ENCODE peak calls at places on chromosomes 4 and X, in four cellular contexts. X is neural progenitor cell; H is AG09309; Z is activated naive CD4-positive, alpha-beta T cell treated with anti-CD3 and anti-CD28 coated beads, Interleukin-2, amount 10 ng/mL, durations not matched to agents 7 days and 5 days. U is an unnamed sample.

GRCh38 chr4:73922766-73923630 is 53.8 kb downstream of the CXCL1 start:
- DNase-seq in X (no peak), H (no peak), Z (no peak), U (no peak)

GRCh38 chr4:7240341-7240740 is 48.0 kb downstream of the SORCS2 start:
- DNase-seq in X (no peak), H (no peak), Z (no peak), U (no peak)

GRCh38 chr4:41339812-41340809 is 83.4 kb downstream of the UCHL1 start:
- DNase-seq in X (peak; percentile 60), H (peak; percentile 84), Z (no peak), U (peak; percentile 77)

GRCh38 chr4:159185593-159186023 is 82.7 kb downstream of the RAPGEF2 start:
- DNase-seq in X (no peak), H (no peak), Z (no peak), U (no peak)

GRCh38 chr4:82775243-82775642 is 23.4 kb downstream of the SCD5 start:
- DNase-seq in X (no peak), H (no peak), Z (no peak), U (peak; percentile 30)

GRCh38 chrX:55488559-55489314 is 911 bp downstream of the USP51 start:
- DNase-seq in X (peak; percentile 62), H (no peak), Z (peak; percentile 73), U (peak; percentile 76)

GRCh38 chr4:108963910-108964309 is 201.1 kb upstream of the ETNPPL start:
- DNase-seq in X (no peak), H (no peak), Z (no peak), U (no peak)

GRCh38 chr4:88756149-88756548 is 58.5 kb upstream of the NAP1L5 start:
- DNase-seq in X (no peak), H (no peak), Z (no peak), U (no peak)

GRCh38 chr4:96593422-96593821 is 753.5 kb downstream of the PDHA2 start:
- DNase-seq in X (no peak), H (no peak), Z (no peak), U (no peak)

GRCh38 chrX:6002056-6002455 is 226.6 kb downstream of the NLGN4X start:
- DNase-seq in X (no peak), H (no peak), Z (no peak), U (no peak)

GRCh38 chrX:16842684-16843083 is 27.5 kb downstream of the RBBP7 start:
- DNase-seq in X (no peak), H (no peak), Z (no peak), U (no peak)

GRCh38 chrX:40809210-40809609 is 73.9 kb upstream of the MED14 start:
- DNase-seq in X (no peak), H (no peak), Z (no peak), U (no peak)

GRCh38 chr4:103012085-103012484 is 7.4 kb downstream of the SLC9B1 start:
- DNase-seq in X (no peak), H (peak; percentile 47), Z (no peak), U (no peak)

GRCh38 chrX:67720344-67720743 is 176.5 kb downstream of the AR start:
- DNase-seq in X (no peak), H (no peak), Z (no peak), U (no peak)

GRCh38 chr4:8534129-8534528 is 46.1 kb upstream of the GPR78 start:
- DNase-seq in X (no peak), H (no peak), Z (no peak), U (peak; percentile 92)

GRCh38 chr4:113960684-113961321 is 18.6 kb downstream of the ARSJ start:
- DNase-seq in X (no peak), H (no peak), Z (no peak), U (no peak)

GRCh38 chr4:19615086-19615689 is 636.5 kb upstream of the SLIT2 start:
- DNase-seq in X (no peak), H (no peak), Z (no peak), U (no peak)

GRCh38 chr4:19944806-19945205 is 306.9 kb upstream of the SLIT2 start:
- DNase-seq in X (peak; percentile 44), H (no peak), Z (no peak), U (no peak)

GRCh38 chr4:173211838-173212237 is 43.2 kb downstream of the GALNT7 start:
- DNase-seq in X (no peak), H (no peak), Z (no peak), U (no peak)

GRCh38 chrX:101359966-101360365 is 11.4 kb upstream of the TIMM8A start:
- DNase-seq in X (no peak), H (no peak), Z (no peak), U (no peak)

GRCh38 chr4:175412744-175413143 is 399.3 kb downstream of the GPM6A start:
- DNase-seq in X (no peak), H (peak; percentile 96), Z (no peak), U (no peak)

GRCh38 chr4:128334256-128334655 is 46.6 kb upstream of the PGRMC2 start:
- DNase-seq in X (no peak), H (no peak), Z (no peak), U (no peak)

GRCh38 chr4:18057821-18058533 is 36.4 kb upstream of the LCORL start:
- DNase-seq in X (no peak), H (no peak), Z (no peak), U (no peak)

GRCh38 chr4:153154010-153154975 is 50.0 kb upstream of the TRIM2 start:
- DNase-seq in X (no peak), H (no peak), Z (no peak), U (no peak)

GRCh38 chrX:2434764-2435163 is 66.0 kb downstream of the DHRSX start:
- DNase-seq in X (no peak), H (no peak), Z (no peak), U (no peak)